ENCODE peak calls at places on chromosomes 6 and 20, in nine cellular contexts. One of them, this sample, is unnamed.

GRCh38 chr6:53771780-53772624 is 22.8 kb upstream of the LRRC1 start:
- DNase-seq in D341Med: peak; percentile 71
- DNase-seq in HT1080: no peak
- DNase-seq in memory B cell: no peak
- DNase-seq in NB4: no peak
- DNase-seq in B cell: no peak
- DNase-seq in HTR-8/SVneo: no peak
- DNase-seq in activated gamma-delta T cell treated with Interleukin-2 at 50 U/mL for 16 hours: no peak
- DNase-seq in heart right ventricle: no peak
- DNase-seq in this sample: peak; percentile 75

GRCh38 chr20:2807019-2807418 is 6.6 kb upstream of the CPXM1 start:
- DNase-seq in D341Med: no peak
- DNase-seq in HT1080: no peak
- DNase-seq in memory B cell: no peak
- DNase-seq in NB4: no peak
- DNase-seq in B cell: no peak
- DNase-seq in HTR-8/SVneo: no peak
- DNase-seq in activated gamma-delta T cell treated with Interleukin-2 at 50 U/mL for 16 hours: no peak
- DNase-seq in heart right ventricle: no peak
- DNase-seq in this sample: no peak

GRCh38 chr6:121247386-121247785 is 86.9 kb downstream of the TBC1D32 start:
- DNase-seq in D341Med: no peak
- DNase-seq in HT1080: peak; percentile 59
- DNase-seq in memory B cell: no peak
- DNase-seq in NB4: no peak
- DNase-seq in B cell: no peak
- DNase-seq in HTR-8/SVneo: no peak
- DNase-seq in activated gamma-delta T cell treated with Interleukin-2 at 50 U/mL for 16 hours: no peak
- DNase-seq in heart right ventricle: no peak
- DNase-seq in this sample: no peak

GRCh38 chr6:51553246-51554015 is 534.0 kb downstream of the PKHD1 start:
- DNase-seq in D341Med: no peak
- DNase-seq in HT1080: no peak
- DNase-seq in memory B cell: no peak
- DNase-seq in NB4: no peak
- DNase-seq in B cell: no peak
- DNase-seq in HTR-8/SVneo: no peak
- DNase-seq in activated gamma-delta T cell treated with Interleukin-2 at 50 U/mL for 16 hours: no peak
- DNase-seq in heart right ventricle: no peak
- DNase-seq in this sample: no peak

GRCh38 chr6:81806793-81807565 is 54.5 kb upstream of the TENT5A start:
- DNase-seq in D341Med: no peak
- DNase-seq in HT1080: no peak
- DNase-seq in memory B cell: no peak
- DNase-seq in NB4: no peak
- DNase-seq in B cell: no peak
- DNase-seq in HTR-8/SVneo: no peak
- DNase-seq in activated gamma-delta T cell treated with Interleukin-2 at 50 U/mL for 16 hours: no peak
- DNase-seq in heart right ventricle: no peak
- DNase-seq in this sample: no peak

GRCh38 chr6:161273752-161274487 is at the start of gene AGPAT4:
- DNase-seq in D341Med: peak; percentile 50
- DNase-seq in HT1080: peak; percentile 99
- DNase-seq in memory B cell: peak; percentile 48
- DNase-seq in NB4: peak; percentile 93
- DNase-seq in B cell: peak; percentile 73
- DNase-seq in HTR-8/SVneo: peak; percentile 92
- DNase-seq in activated gamma-delta T cell treated with Interleukin-2 at 50 U/mL for 16 hours: peak; percentile 62
- DNase-seq in heart right ventricle: no peak
- DNase-seq in this sample: peak; percentile 86

GRCh38 chr6:152356659-152357058 is 280.5 kb downstream of the SYNE1 start:
- DNase-seq in D341Med: peak; percentile 62
- DNase-seq in HT1080: peak; percentile 42
- DNase-seq in memory B cell: no peak
- DNase-seq in NB4: peak; percentile 82
- DNase-seq in B cell: no peak
- DNase-seq in HTR-8/SVneo: peak; percentile 12
- DNase-seq in activated gamma-delta T cell treated with Interleukin-2 at 50 U/mL for 16 hours: no peak
- DNase-seq in heart right ventricle: no peak
- DNase-seq in this sample: peak; percentile 64

GRCh38 chr20:20363449-20364015 is 4.4 kb upstream of the INSM1 start:
- DNase-seq in D341Med: no peak
- DNase-seq in HT1080: no peak
- DNase-seq in memory B cell: no peak
- DNase-seq in NB4: no peak
- DNase-seq in B cell: no peak
- DNase-seq in HTR-8/SVneo: no peak
- DNase-seq in activated gamma-delta T cell treated with Interleukin-2 at 50 U/mL for 16 hours: no peak
- DNase-seq in heart right ventricle: no peak
- DNase-seq in this sample: no peak

GRCh38 chr6:20704325-20704724 is 170.1 kb downstream of the CDKAL1 start:
- DNase-seq in D341Med: no peak
- DNase-seq in HT1080: no peak
- DNase-seq in memory B cell: no peak
- DNase-seq in NB4: no peak
- DNase-seq in B cell: no peak
- DNase-seq in HTR-8/SVneo: no peak
- DNase-seq in activated gamma-delta T cell treated with Interleukin-2 at 50 U/mL for 16 hours: no peak
- DNase-seq in heart right ventricle: no peak
- DNase-seq in this sample: no peak

GRCh38 chr6:118377711-118378414 is 170.2 kb upstream of the PLN start:
- DNase-seq in D341Med: no peak
- DNase-seq in HT1080: no peak
- DNase-seq in memory B cell: no peak
- DNase-seq in NB4: peak; percentile 7
- DNase-seq in B cell: no peak
- DNase-seq in HTR-8/SVneo: no peak
- DNase-seq in activated gamma-delta T cell treated with Interleukin-2 at 50 U/mL for 16 hours: no peak
- DNase-seq in heart right ventricle: peak; percentile 71
- DNase-seq in this sample: no peak

GRCh38 chr20:48523191-48523757 is 304.5 kb downstream of the PREX1 start:
- DNase-seq in D341Med: no peak
- DNase-seq in HT1080: peak; percentile 32
- DNase-seq in memory B cell: no peak
- DNase-seq in NB4: peak; percentile 75
- DNase-seq in B cell: no peak
- DNase-seq in HTR-8/SVneo: peak; percentile 90
- DNase-seq in activated gamma-delta T cell treated with Interleukin-2 at 50 U/mL for 16 hours: no peak
- DNase-seq in heart right ventricle: no peak
- DNase-seq in this sample: peak; percentile 58

GRCh38 chr6:126662966-126663365 is 323.1 kb downstream of the CENPW start:
- DNase-seq in D341Med: no peak
- DNase-seq in HT1080: no peak
- DNase-seq in memory B cell: no peak
- DNase-seq in NB4: no peak
- DNase-seq in B cell: no peak
- DNase-seq in HTR-8/SVneo: no peak
- DNase-seq in activated gamma-delta T cell treated with Interleukin-2 at 50 U/mL for 16 hours: no peak
- DNase-seq in heart right ventricle: no peak
- DNase-seq in this sample: no peak

GRCh38 chr6:39493174-39493573 is 170.7 kb upstream of the KCNK16 start:
- DNase-seq in D341Med: no peak
- DNase-seq in HT1080: peak; percentile 32
- DNase-seq in memory B cell: no peak
- DNase-seq in NB4: no peak
- DNase-seq in B cell: no peak
- DNase-seq in HTR-8/SVneo: no peak
- DNase-seq in activated gamma-delta T cell treated with Interleukin-2 at 50 U/mL for 16 hours: no peak
- DNase-seq in heart right ventricle: no peak
- DNase-seq in this sample: peak; percentile 76

GRCh38 chr6:133768656-133769295 is 120.1 kb upstream of the TCF21 start:
- DNase-seq in D341Med: no peak
- DNase-seq in HT1080: no peak
- DNase-seq in memory B cell: no peak
- DNase-seq in NB4: no peak
- DNase-seq in B cell: no peak
- DNase-seq in HTR-8/SVneo: no peak
- DNase-seq in activated gamma-delta T cell treated with Interleukin-2 at 50 U/mL for 16 hours: no peak
- DNase-seq in heart right ventricle: peak; percentile 25
- DNase-seq in this sample: peak; percentile 53

GRCh38 chr6:161232001-161232400 is 41.9 kb downstream of the AGPAT4 start:
- DNase-seq in D341Med: no peak
- DNase-seq in HT1080: no peak
- DNase-seq in memory B cell: no peak
- DNase-seq in NB4: no peak
- DNase-seq in B cell: no peak
- DNase-seq in HTR-8/SVneo: no peak
- DNase-seq in activated gamma-delta T cell treated with Interleukin-2 at 50 U/mL for 16 hours: no peak
- DNase-seq in heart right ventricle: no peak
- DNase-seq in this sample: no peak

GRCh38 chr6:16683524-16684194 is 77.6 kb downstream of the ATXN1 start:
- DNase-seq in D341Med: no peak
- DNase-seq in HT1080: peak; percentile 92
- DNase-seq in memory B cell: no peak
- DNase-seq in NB4: peak; percentile 78
- DNase-seq in B cell: no peak
- DNase-seq in HTR-8/SVneo: no peak
- DNase-seq in activated gamma-delta T cell treated with Interleukin-2 at 50 U/mL for 16 hours: no peak
- DNase-seq in heart right ventricle: no peak
- DNase-seq in this sample: peak; percentile 63

GRCh38 chr20:41747226-41747625 is 129.0 kb upstream of the CHD6 start:
- DNase-seq in D341Med: no peak
- DNase-seq in HT1080: no peak
- DNase-seq in memory B cell: no peak
- DNase-seq in NB4: no peak
- DNase-seq in B cell: no peak
- DNase-seq in HTR-8/SVneo: no peak
- DNase-seq in activated gamma-delta T cell treated with Interleukin-2 at 50 U/mL for 16 hours: no peak
- DNase-seq in heart right ventricle: no peak
- DNase-seq in this sample: no peak

GRCh38 chr20:54208492-54209044 is 681 bp downstream of the PFDN4 start:
- DNase-seq in D341Med: peak; percentile 46
- DNase-seq in HT1080: peak; percentile 11
- DNase-seq in memory B cell: no peak
- DNase-seq in NB4: peak; percentile 51
- DNase-seq in B cell: no peak
- DNase-seq in HTR-8/SVneo: peak; percentile 41
- DNase-seq in activated gamma-delta T cell treated with Interleukin-2 at 50 U/mL for 16 hours: no peak
- DNase-seq in heart right ventricle: no peak
- DNase-seq in this sample: no peak

GRCh38 chr6:57174511-57174907 is 2.4 kb downstream of the BAG2 start:
- DNase-seq in D341Med: no peak
- DNase-seq in HT1080: no peak
- DNase-seq in memory B cell: no peak
- DNase-seq in NB4: no peak
- DNase-seq in B cell: no peak
- DNase-seq in HTR-8/SVneo: no peak
- DNase-seq in activated gamma-delta T cell treated with Interleukin-2 at 50 U/mL for 16 hours: no peak
- DNase-seq in heart right ventricle: no peak
- DNase-seq in this sample: no peak

GRCh38 chr20:19911810-19912382 is 105.3 kb upstream of the NAA20 start:
- DNase-seq in D341Med: no peak
- DNase-seq in HT1080: no peak
- DNase-seq in memory B cell: no peak
- DNase-seq in NB4: no peak
- DNase-seq in B cell: no peak
- DNase-seq in HTR-8/SVneo: no peak
- DNase-seq in activated gamma-delta T cell treated with Interleukin-2 at 50 U/mL for 16 hours: no peak
- DNase-seq in heart right ventricle: no peak
- DNase-seq in this sample: no peak

GRCh38 chr20:63243604-63244247 is 8.0 kb downstream of the BIRC7 start:
- DNase-seq in D341Med: no peak
- DNase-seq in HT1080: no peak
- DNase-seq in memory B cell: no peak
- DNase-seq in NB4: no peak
- DNase-seq in B cell: no peak
- DNase-seq in HTR-8/SVneo: no peak
- DNase-seq in activated gamma-delta T cell treated with Interleukin-2 at 50 U/mL for 16 hours: no peak
- DNase-seq in heart right ventricle: no peak
- DNase-seq in this sample: no peak

GRCh38 chr20:49403911-49404310 is 78.6 kb downstream of the KCNB1 start:
- DNase-seq in D341Med: no peak
- DNase-seq in HT1080: no peak
- DNase-seq in memory B cell: no peak
- DNase-seq in NB4: no peak
- DNase-seq in B cell: no peak
- DNase-seq in HTR-8/SVneo: no peak
- DNase-seq in activated gamma-delta T cell treated with Interleukin-2 at 50 U/mL for 16 hours: no peak
- DNase-seq in heart right ventricle: no peak
- DNase-seq in this sample: no peak

GRCh38 chr6:34243901-34244884 is 4.6 kb downstream of the SMIM29 start:
- DNase-seq in D341Med: peak; percentile 44
- DNase-seq in HT1080: peak; percentile 99
- DNase-seq in memory B cell: no peak
- DNase-seq in NB4: peak; percentile 94
- DNase-seq in B cell: no peak
- DNase-seq in HTR-8/SVneo: peak; percentile 90
- DNase-seq in activated gamma-delta T cell treated with Interleukin-2 at 50 U/mL for 16 hours: no peak
- DNase-seq in heart right ventricle: peak; percentile 52
- DNase-seq in this sample: peak; percentile 96

GRCh38 chr20:19688031-19688806 is 69.8 kb upstream of the RIN2 start:
- DNase-seq in D341Med: peak; percentile 61
- DNase-seq in HT1080: peak; percentile 88
- DNase-seq in memory B cell: no peak
- DNase-seq in NB4: peak; percentile 55
- DNase-seq in B cell: no peak
- DNase-seq in HTR-8/SVneo: peak; percentile 67
- DNase-seq in activated gamma-delta T cell treated with Interleukin-2 at 50 U/mL for 16 hours: no peak
- DNase-seq in heart right ventricle: peak; percentile 76
- DNase-seq in this sample: peak; percentile 86

GRCh38 chr20:58131111-58131510 is 97.3 kb downstream of the ANKRD60 start:
- DNase-seq in D341Med: peak; percentile 8
- DNase-seq in HT1080: peak; percentile 57
- DNase-seq in memory B cell: no peak
- DNase-seq in NB4: no peak
- DNase-seq in B cell: no peak
- DNase-seq in HTR-8/SVneo: no peak
- DNase-seq in activated gamma-delta T cell treated with Interleukin-2 at 50 U/mL for 16 hours: no peak
- DNase-seq in heart right ventricle: no peak
- DNase-seq in this sample: no peak

GRCh38 chr20:1875762-1876161 is 19.4 kb upstream of the SIRPA start:
- DNase-seq in D341Med: no peak
- DNase-seq in HT1080: no peak
- DNase-seq in memory B cell: no peak
- DNase-seq in NB4: no peak
- DNase-seq in B cell: no peak
- DNase-seq in HTR-8/SVneo: no peak
- DNase-seq in activated gamma-delta T cell treated with Interleukin-2 at 50 U/mL for 16 hours: no peak
- DNase-seq in heart right ventricle: no peak
- DNase-seq in this sample: no peak

This sample was measured in NCI-H226.